ENCODE peak calls at places on chromosome 5, in nine cellular contexts. V, P, Y, A, M, G, D, C and W are unnamed samples.

GRCh38 chr5:124206540-124206939 is 539.9 kb downstream of the ZNF608 start:
- DNase-seq in V (no peak), P (no peak), Y (no peak), A (no peak), M (no peak), G (no peak), D (no peak), C (no peak), W (no peak)

GRCh38 chr5:1772634-1773033 is 27.0 kb downstream of the MRPL36 start:
- DNase-seq in V (no peak), P (peak), Y (peak), A (no peak), M (no peak), G (peak), D (peak), C (peak), W (peak)

GRCh38 chr5:88826959-88827585 is 55.9 kb downstream of the MEF2C start:
- DNase-seq in V (no peak), P (peak), Y (peak), A (peak), M (no peak), G (no peak), D (peak), C (peak), W (no peak)

GRCh38 chr5:177128551-177128976 is 5.0 kb upstream of the NSD1 start:
- DNase-seq in V (peak), P (no peak), Y (peak), A (no peak), M (no peak), G (no peak), D (peak), C (no peak), W (no peak)

GRCh38 chr5:82396871-82397514 is 118.8 kb upstream of the RPS23 start:
- DNase-seq in V (peak), P (peak), Y (peak), A (peak), M (peak), G (peak), D (peak), C (no peak), W (peak)

GRCh38 chr5:102749416-102750021 is 5.6 kb upstream of the PAM start:
- DNase-seq in V (no peak), P (no peak), Y (no peak), A (no peak), M (no peak), G (no peak), D (no peak), C (no peak), W (peak)

GRCh38 chr5:175146733-175147132 is 297.2 kb downstream of the DRD1 start:
- DNase-seq in V (no peak), P (no peak), Y (no peak), A (no peak), M (no peak), G (no peak), D (no peak), C (no peak), W (no peak)

GRCh38 chr5:180604271-180604670 is 13.0 kb upstream of the SCGB3A1 start:
- DNase-seq in V (peak), P (no peak), Y (no peak), A (no peak), M (no peak), G (no peak), D (no peak), C (no peak), W (no peak)

GRCh38 chr5:168786142-168786541 is 207.0 kb upstream of the PANK3 start:
- DNase-seq in V (no peak), P (peak), Y (no peak), A (no peak), M (no peak), G (no peak), D (peak), C (no peak), W (no peak)

GRCh38 chr5:111691914-111692313 is 65.1 kb downstream of the NREP start:
- DNase-seq in V (no peak), P (no peak), Y (peak), A (no peak), M (no peak), G (no peak), D (no peak), C (no peak), W (no peak)

GRCh38 chr5:111530298-111530740 is 18.0 kb upstream of the STARD4 start:
- DNase-seq in V (peak), P (peak), Y (peak), A (no peak), M (peak), G (peak), D (peak), C (peak), W (no peak)

GRCh38 chr5:72584466-72584865 is 77.3 kb upstream of the ZNF366 start:
- DNase-seq in V (no peak), P (no peak), Y (peak), A (no peak), M (no peak), G (no peak), D (no peak), C (peak), W (no peak)

GRCh38 chr5:77086611-77087483 is at the start of gene ZBED3:
- DNase-seq in V (peak), P (peak), Y (peak), A (peak), M (peak), G (peak), D (peak), C (peak), W (peak)

GRCh38 chr5:180126716-180127681 is 55.4 kb upstream of the RNF130 start:
- DNase-seq in V (peak), P (peak), Y (peak), A (no peak), M (peak), G (no peak), D (peak), C (no peak), W (no peak)

DNA sequence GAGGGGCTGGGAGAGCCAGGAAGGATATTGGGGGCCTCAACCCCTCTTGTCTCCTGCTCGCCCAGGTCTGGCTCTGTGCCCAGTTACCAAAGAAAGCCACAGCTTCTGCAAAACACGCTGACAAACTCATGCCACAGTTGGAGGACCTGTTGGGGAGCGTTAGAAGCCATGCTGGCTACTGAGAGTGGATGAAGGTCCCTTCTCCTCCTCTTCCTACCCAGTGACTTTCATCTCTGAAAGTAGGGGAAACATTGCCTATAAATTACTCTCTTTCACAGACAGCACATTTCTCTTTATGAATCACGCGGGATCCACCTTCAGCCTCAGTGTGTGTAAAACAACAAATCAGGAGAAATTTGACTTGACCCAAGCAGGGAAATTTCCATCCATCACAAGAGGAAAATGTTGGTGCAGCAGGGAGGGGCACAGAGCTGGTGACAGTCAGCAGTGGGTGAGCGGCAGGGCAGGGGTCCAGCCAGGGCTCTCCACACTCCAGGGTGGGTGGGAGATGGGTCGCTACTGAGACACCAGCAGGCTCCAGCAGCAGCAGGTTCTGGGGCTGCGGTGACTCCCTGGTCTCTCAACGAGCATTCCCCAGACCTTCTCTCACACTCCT is 181.9 kb downstream of the FGF18 start:
- DNase-seq in V (no peak), P (no peak), Y (no peak), A (no peak), M (no peak), G (no peak), D (no peak), C (peak), W (no peak)
- H3K4me3 ChIP-seq in V (no peak), P (no peak), Y (no peak), A (no peak), M (no peak), G (no peak), D (no peak), C (no peak), W (no peak)

GRCh38 chr5:36398137-36398536 is 96.4 kb upstream of the RANBP3L start:
- DNase-seq in V (no peak), P (peak), Y (peak), A (no peak), M (no peak), G (peak), D (peak), C (no peak), W (peak)
- TF ChIP-seq CTCF in V (peak), P (peak), Y (peak), A (peak), M (no peak), G (peak), D (peak), C (no peak), W (peak)

GRCh38 chr5:15026011-15026481 is 154.5 kb upstream of the ANKH start:
- DNase-seq in V (no peak), P (peak), Y (peak), A (no peak), M (no peak), G (no peak), D (no peak), C (no peak), W (peak)
- H3K4me3 ChIP-seq in V (no peak), P (no peak), Y (no peak), A (no peak), M (no peak), G (no peak), D (no peak), C (no peak), W (no peak)

DNA sequence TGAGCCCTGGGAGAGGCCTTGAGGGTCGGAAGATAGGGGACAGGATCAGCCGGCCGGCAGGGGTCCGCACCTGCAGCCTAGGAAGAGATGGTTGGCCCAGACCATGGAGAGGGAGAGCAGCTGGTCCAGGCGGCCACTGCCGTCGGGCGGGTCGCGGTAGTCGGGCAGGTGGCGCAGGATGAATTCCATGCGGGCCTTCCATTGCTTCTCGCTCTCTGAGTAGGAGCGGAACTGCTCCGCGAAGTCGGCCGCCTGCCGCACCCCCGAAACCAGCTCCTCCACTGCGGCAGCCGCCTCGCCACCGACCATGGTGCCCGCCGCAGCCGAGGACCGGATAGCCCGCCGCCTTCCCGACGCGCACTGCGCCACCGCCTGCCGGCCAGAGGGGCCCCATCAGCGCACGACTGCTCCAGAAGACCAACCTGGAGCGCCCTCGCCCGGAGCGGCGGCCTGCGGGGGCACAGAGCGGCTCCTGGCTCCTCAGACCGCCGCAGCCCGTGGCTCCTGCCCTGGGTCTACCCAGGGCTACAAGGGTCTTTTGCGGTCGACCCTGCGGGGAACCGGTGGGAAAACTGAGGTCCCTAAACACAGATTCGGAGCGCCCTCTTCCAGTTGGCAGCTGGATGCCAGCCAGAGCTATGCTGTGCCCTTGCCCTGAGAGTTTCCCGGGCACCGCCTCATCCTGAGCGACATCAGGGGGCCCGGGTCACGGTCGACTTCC is at the start of gene CDKN2AIPNL:
- DNase-seq in V (peak), P (peak), Y (peak), A (peak), M (peak), G (peak), D (peak), C (peak), W (peak)
- TF ChIP-seq CTCF in V (peak), P (peak), Y (no peak), A (peak), M (peak), G (peak), D (peak), C (peak), W (peak)

GRCh38 chr5:142598338-142598700 is 87.6 kb downstream of the FGF1 start:
- DNase-seq in V (no peak), P (no peak), Y (no peak), A (no peak), M (no peak), G (no peak), D (no peak), C (no peak), W (no peak)

GRCh38 chr5:142597546-142598337 is 88.1 kb downstream of the FGF1 start:
- DNase-seq in V (no peak), P (peak), Y (peak), A (peak), M (peak), G (peak), D (peak), C (no peak), W (no peak)

GRCh38 chr5:142600611-142601360 is 85.1 kb downstream of the FGF1 start:
- DNase-seq in V (no peak), P (peak), Y (peak), A (no peak), M (peak), G (peak), D (no peak), C (no peak), W (peak)

GRCh38 chr5:142601432-142601831 is 84.5 kb downstream of the FGF1 start:
- DNase-seq in V (no peak), P (no peak), Y (no peak), A (no peak), M (no peak), G (no peak), D (no peak), C (no peak), W (no peak)

DNA sequence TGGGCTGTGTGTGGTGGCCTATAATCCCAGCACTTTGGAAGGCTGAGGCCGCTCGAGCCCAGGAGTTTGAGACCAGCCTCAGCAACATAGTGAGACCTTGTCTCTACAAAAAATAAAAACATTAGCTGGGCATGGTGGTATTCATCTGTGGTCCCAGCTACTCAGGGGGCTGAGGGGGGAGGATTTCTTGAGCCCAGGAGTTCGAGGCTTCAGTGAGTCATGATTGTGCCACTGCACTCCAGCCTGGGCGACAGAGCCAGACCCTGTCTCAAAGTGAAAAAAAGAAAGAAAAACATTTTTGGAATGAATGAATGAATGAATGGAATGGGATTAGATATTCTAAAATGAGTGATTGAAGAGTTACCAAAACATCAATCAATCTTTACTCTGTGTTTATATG is 85.8 kb downstream of the FGF1 start:
- DNase-seq in V (no peak), P (peak), Y (no peak), A (no peak), M (no peak), G (no peak), D (no peak), C (no peak), W (no peak)
- H3K4me3 ChIP-seq in V (no peak), P (no peak), Y (no peak), A (no peak), M (no peak), G (peak), D (peak), C (no peak), W (no peak)

GRCh38 chr5:31987985-31988710 is 186.0 kb downstream of the GOLPH3 start:
- DNase-seq in V (no peak), P (peak), Y (peak), A (peak), M (no peak), G (no peak), D (peak), C (no peak), W (peak)
- TF ChIP-seq CTCF in V (no peak), P (no peak), Y (no peak), A (no peak), M (no peak), G (no peak), D (no peak), C (no peak), W (no peak)